ENCODE peak calls at places on chromosomes 16 and 17, in four cellular contexts. M is HCT116, R is HepG2, N is K562. P is an unnamed sample.

GRCh38 chr17:76072149-76072858 is at the start of gene SRP68:
- DNase-seq in M (peak), R (peak), N (peak), P (no peak)

GRCh38 chr16:70160388-70160787 is 13.2 kb upstream of the CLEC18C start:
- DNase-seq in M (no peak), R (no peak), N (peak), P (no peak)

GRCh38 chr17:58986005-58986404 is 120.7 kb downstream of the TRIM37 start:
- DNase-seq in M (no peak), R (no peak), N (no peak), P (no peak)

GRCh38 chr17:43446773-43447172 is 37.0 kb upstream of the DHX8 start:
- DNase-seq in M (no peak), R (no peak), N (no peak), P (no peak)

GRCh38 chr17:31697838-31698237 is 161.2 kb downstream of the COPRS start:
- DNase-seq in M (no peak), R (no peak), N (no peak), P (no peak)

GRCh38 chr17:72946126-72946525 is 146.4 kb downstream of the SLC39A11 start:
- DNase-seq in M (no peak), R (no peak), N (no peak), P (no peak)

GRCh38 chr17:41599680-41600079 is 12.9 kb downstream of the KRT16 start:
- DNase-seq in M (no peak), R (no peak), N (no peak), P (no peak)

GRCh38 chr17:49360796-49361128 is 1.3 kb downstream of the ZNF652 start:
- DNase-seq in M (no peak), R (no peak), N (no peak), P (no peak)

GRCh38 chr17:29111816-29112499 is 68.2 kb downstream of the MYO18A start:
- DNase-seq in M (no peak), R (peak), N (peak), P (no peak)

GRCh38 chr16:81207076-81207475 is 31.4 kb upstream of the BCO1 start:
- DNase-seq in M (no peak), R (no peak), N (no peak), P (no peak)

GRCh38 chr17:64411999-64412771 is 21.5 kb upstream of the PECAM1 start:
- DNase-seq in M (no peak), R (no peak), N (no peak), P (no peak)

DNA sequence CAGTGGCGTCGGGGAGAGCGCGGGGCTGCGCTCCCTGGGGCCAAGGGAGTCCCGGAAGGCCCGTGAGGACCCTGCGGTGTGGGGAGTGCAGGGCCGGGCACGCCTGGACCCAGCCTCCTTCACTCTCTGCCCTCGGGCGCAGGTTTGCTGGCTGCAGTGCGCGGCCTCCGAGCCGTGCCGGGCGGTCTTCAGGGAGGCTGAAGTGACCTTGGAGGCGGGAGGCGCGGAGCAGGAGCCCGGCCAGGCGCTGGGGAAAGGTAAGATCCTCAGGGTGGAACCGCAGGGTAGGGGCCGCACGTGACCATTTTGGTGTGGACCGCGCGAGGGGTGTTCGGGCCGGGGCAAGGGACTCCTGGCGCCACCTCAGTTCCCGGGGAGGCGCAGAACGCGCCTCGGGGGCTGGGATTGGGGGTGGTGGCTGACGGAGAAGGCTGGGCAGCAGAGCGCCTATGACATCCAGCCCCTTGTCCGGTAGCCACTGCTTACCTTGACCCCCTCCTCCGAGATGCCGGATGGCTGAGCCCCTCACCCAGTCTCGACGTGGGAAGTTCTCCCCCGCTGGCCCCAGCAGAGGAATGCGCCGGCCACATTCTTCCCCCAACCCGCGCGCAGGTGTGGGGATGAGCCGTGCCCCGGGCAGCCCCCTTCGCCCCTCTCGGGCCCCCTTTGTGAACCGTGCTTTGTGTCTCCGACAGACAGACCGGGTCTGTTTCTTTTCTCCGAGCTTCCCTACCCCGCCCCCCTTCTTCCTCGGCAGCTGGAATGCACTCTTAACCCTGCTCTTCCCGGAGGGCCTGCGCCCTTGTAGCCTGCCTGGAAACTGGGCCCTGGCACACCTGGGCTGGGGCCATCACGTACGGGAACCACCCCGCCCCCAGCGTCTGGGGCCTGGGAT is 631 bp downstream of the CDH3 start:
- DNase-seq in M (no peak), R (no peak), N (no peak), P (no peak)
- TF ChIP-seq TCF7L2 in M (peak), R (no peak), N (no peak), P (no peak)

DNA sequence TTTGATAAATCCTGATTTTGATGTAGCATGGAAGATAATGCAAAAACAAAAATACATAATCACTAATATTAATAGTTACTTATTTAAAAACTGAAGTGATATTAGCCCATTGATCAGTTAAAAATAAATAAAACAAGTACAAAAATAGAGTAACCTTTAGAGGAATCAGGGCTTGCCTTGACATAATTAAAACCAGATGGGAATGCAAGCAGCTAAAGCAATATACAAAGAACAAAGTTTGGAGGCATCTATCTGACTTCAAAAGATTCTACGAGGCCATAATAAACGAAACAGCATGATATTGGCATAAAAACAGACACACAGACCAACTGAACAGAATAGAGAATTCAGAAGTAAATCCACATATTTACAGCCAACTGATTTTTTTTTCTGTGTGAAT is 15.0 kb upstream of the HEATR3 start:
- DNase-seq in M (no peak), R (no peak), N (no peak), P (no peak)
- H3K4me3 ChIP-seq in M (no peak), R (no peak), N (no peak), P (no peak)

GRCh38 chr17:2716649-2717048 is 5.1 kb upstream of the CLUH start:
- DNase-seq in M (no peak), R (no peak), N (peak), P (no peak)
- TF ChIP-seq TCF7L2 in M (no peak), R (no peak), N (no peak), P (no peak)

GRCh38 chr16:21643787-21644186 is 8.6 kb downstream of the IGSF6 start:
- DNase-seq in M (no peak), R (no peak), N (no peak), P (no peak)

GRCh38 chr16:21644674-21645073 is 7.7 kb downstream of the IGSF6 start:
- DNase-seq in M (no peak), R (no peak), N (no peak), P (no peak)

GRCh38 chr16:21646721-21647561 is 5.5 kb downstream of the IGSF6 start:
- DNase-seq in M (no peak), R (no peak), N (no peak), P (no peak)

GRCh38 chr16:21646091-21646490 is 6.3 kb downstream of the IGSF6 start:
- DNase-seq in M (no peak), R (no peak), N (no peak), P (no peak)

GRCh38 chr16:21645261-21645721 is 7.1 kb downstream of the IGSF6 start:
- DNase-seq in M (no peak), R (no peak), N (no peak), P (no peak)
- H3K4me3 ChIP-seq in M (no peak), R (no peak), N (no peak), P (peak)

GRCh38 chr17:8225813-8226535 is 15.6 kb upstream of the AURKB start:
- DNase-seq in M (peak), R (no peak), N (peak), P (peak)
- TF ChIP-seq TCF7L2 in M (peak), R (no peak), N (no peak), P (peak)

GRCh38 chr16:49788936-49789335 is 67.0 kb downstream of the ZNF423 start:
- DNase-seq in M (no peak), R (no peak), N (no peak), P (no peak)
- H3K4me3 ChIP-seq in M (no peak), R (no peak), N (no peak), P (no peak)